ENCODE peak calls at places on chromosomes 1 and 21, in seven cellular contexts. Q is endodermal cell, O is heart right ventricle, T is HAP-1, W is sigmoid colon, A is transverse colon, J is ovary. Y is an unnamed sample. For H3K9me3, the result is how much of the 10 kb centered on the place peaks cover.

GRCh38 chr1:110460253-110461220 is 9.6 kb downstream of the PROK1 start:
- DNase-seq in Q (peak), O (peak), T (peak), W (peak), A (peak), J (peak), Y (peak)

GRCh38 chr1:55310517-55310927 is 95.4 kb upstream of the USP24 start:
- DNase-seq in Q (peak), O (no peak), T (no peak), W (no peak), A (no peak), J (no peak), Y (peak)

GRCh38 chr1:24849653-24850295 is 80.3 kb downstream of the RUNX3 start:
- DNase-seq in Q (peak), O (peak), T (no peak), W (peak), A (peak), J (no peak), Y (peak)

GRCh38 chr21:29166853-29167252 is 36.4 kb downstream of the MAP3K7CL start:
- DNase-seq in Q (no peak), O (no peak), T (no peak), W (no peak), A (no peak), J (no peak), Y (no peak)

GRCh38 chr1:36204347-36204909 is 19.8 kb upstream of the THRAP3 start:
- DNase-seq in Q (no peak), O (peak), T (no peak), W (no peak), A (no peak), J (peak), Y (peak)

GRCh38 chr1:18814340-18815202 is 44.9 kb downstream of the TAS1R2 start:
- DNase-seq in Q (peak), O (no peak), T (no peak), W (no peak), A (no peak), J (no peak), Y (no peak)

GRCh38 chr1:165924096-165924495 is 96.7 kb downstream of the UCK2 start:
- DNase-seq in Q (no peak), O (no peak), T (no peak), W (no peak), A (no peak), J (no peak), Y (no peak)

GRCh38 chr1:75097686-75098085 is 36.5 kb upstream of the LHX8 start:
- DNase-seq in Q (no peak), O (no peak), T (no peak), W (no peak), A (no peak), J (no peak), Y (peak)

GRCh38 chr1:201751872-201752271 is 77.1 kb upstream of the IPO9 start:
- DNase-seq in Q (no peak), O (no peak), T (peak), W (no peak), A (no peak), J (no peak), Y (peak)

GRCh38 chr1:15455522-15455921 is 1.0 kb upstream of the CELA2A start:
- DNase-seq in Q (no peak), O (no peak), T (no peak), W (no peak), A (no peak), J (no peak), Y (no peak)

GRCh38 chr1:220123889-220124288 is 30.0 kb downstream of the IARS2 start:
- DNase-seq in Q (peak), O (no peak), T (no peak), W (no peak), A (no peak), J (no peak), Y (no peak)

GRCh38 chr1:222382171-222382570 is 165.7 kb downstream of the HHIPL2 start:
- DNase-seq in Q (no peak), O (no peak), T (no peak), W (no peak), A (no peak), J (no peak), Y (no peak)

GRCh38 chr21:46322351-46323226 is 1.1 kb downstream of the C21orf58 start:
- DNase-seq in Q (peak), O (no peak), T (no peak), W (no peak), A (no peak), J (no peak), Y (peak)

GRCh38 chr21:26137379-26138060 is 33.0 kb downstream of the APP start:
- DNase-seq in Q (no peak), O (no peak), T (no peak), W (no peak), A (no peak), J (no peak), Y (no peak)

DNA sequence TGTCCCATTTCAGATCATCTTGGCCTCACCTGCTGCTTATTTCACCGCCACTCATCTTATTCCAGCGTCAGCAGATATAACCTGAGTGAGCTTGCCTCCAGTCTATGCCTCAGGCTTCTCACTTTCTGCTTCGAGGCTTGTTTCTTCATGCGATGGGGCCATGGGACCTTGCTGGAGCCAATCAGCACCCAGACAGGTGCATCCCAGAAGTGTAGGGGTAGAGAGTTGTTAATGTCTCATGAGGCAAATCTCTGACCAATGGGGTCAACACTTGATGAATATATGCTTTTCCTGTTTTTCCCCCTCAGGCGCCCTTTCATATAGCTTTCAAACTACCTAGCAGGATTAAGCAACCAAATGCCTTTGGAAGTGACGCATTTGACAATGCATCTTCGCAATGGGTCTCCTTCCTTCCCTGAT is 935 bp upstream of the YIPF1 start:
- DNase-seq in Q (peak), O (no peak), T (no peak), W (no peak), A (no peak), J (no peak), Y (no peak)
- H3K4me3 ChIP-seq in Q (peak), O (no peak), T (peak), W (peak), A (peak), J (peak), Y (no peak)

GRCh38 chr1:2906105-2906504 is 104.6 kb upstream of the TTC34 start:
- DNase-seq in Q (no peak), O (peak), T (no peak), W (no peak), A (no peak), J (no peak), Y (no peak)

GRCh38 chr1:2908561-2908960 is 107.1 kb upstream of the TTC34 start:
- DNase-seq in Q (no peak), O (no peak), T (no peak), W (no peak), A (no peak), J (no peak), Y (no peak)

GRCh38 chr1:2906620-2907019 is 105.1 kb upstream of the TTC34 start:
- DNase-seq in Q (no peak), O (no peak), T (no peak), W (no peak), A (no peak), J (no peak), Y (no peak)

GRCh38 chr1:2908081-2908480 is 106.6 kb upstream of the TTC34 start:
- DNase-seq in Q (no peak), O (no peak), T (no peak), W (no peak), A (no peak), J (no peak), Y (no peak)

DNA sequence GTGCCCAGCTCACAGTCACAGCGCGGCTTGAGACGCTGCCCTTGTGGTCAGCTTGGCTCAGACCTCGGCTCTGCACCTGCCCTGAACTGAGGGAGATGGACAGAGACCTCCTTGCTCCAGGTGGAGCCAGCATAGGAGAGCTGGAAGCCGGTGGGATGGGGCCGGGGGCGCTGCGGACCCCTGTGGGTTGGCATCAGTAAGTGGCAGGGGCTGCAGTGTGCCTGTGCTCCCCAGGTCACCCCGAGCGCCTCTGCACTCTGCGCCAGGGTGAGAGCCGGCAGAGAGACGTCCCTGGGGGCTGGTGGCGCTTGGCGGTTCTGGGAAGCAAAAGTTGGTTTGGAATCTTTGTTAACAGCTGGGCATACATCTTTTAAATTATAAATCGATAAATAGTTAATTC is 105.6 kb upstream of the TTC34 start:
- DNase-seq in Q (no peak), O (no peak), T (no peak), W (no peak), A (no peak), J (no peak), Y (no peak)
- H3K9me3 ChIP-seq in Q (under half), O (under half), T (under half), W (under half), A (under half), J (under half), Y (under half)

GRCh38 chr1:46174448-46175231 is at the start of gene TSPAN1:
- DNase-seq in Q (peak), O (no peak), T (no peak), W (peak), A (no peak), J (no peak), Y (peak)
- H3K4me3 ChIP-seq in Q (no peak), O (no peak), T (no peak), W (no peak), A (no peak), J (no peak), Y (no peak)

GRCh38 chr1:4781646-4782045 is 127.2 kb downstream of the AJAP1 start:
- DNase-seq in Q (no peak), O (no peak), T (no peak), W (no peak), A (no peak), J (no peak), Y (no peak)

GRCh38 chr1:4792565-4792964 is 138.2 kb downstream of the AJAP1 start:
- DNase-seq in Q (peak), O (no peak), T (no peak), W (no peak), A (no peak), J (no peak), Y (no peak)

GRCh38 chr1:4786061-4786460 is 131.7 kb downstream of the AJAP1 start:
- DNase-seq in Q (no peak), O (no peak), T (no peak), W (no peak), A (no peak), J (no peak), Y (peak)

GRCh38 chr1:4784761-4785160 is 130.4 kb downstream of the AJAP1 start:
- DNase-seq in Q (no peak), O (no peak), T (no peak), W (no peak), A (no peak), J (no peak), Y (no peak)

GRCh38 chr1:4787551-4787950 is 133.1 kb downstream of the AJAP1 start:
- DNase-seq in Q (no peak), O (no peak), T (no peak), W (no peak), A (no peak), J (no peak), Y (no peak)
- H3K9me3 ChIP-seq in Q (under half), O (under half), T (under half), W (under half), A (under half), J (under half), Y (under half)